ENCODE peak calls at places on chromosomes 6 and 20, in nine cellular contexts. J is NCI-H526; E is left ventricle myocardium inferior; K is ureter; G is naive thymus-derived CD8-positive, alpha-beta T cell; U is A549; M is NAMALWA; Y is COR-L47; L is activated CD4-positive, CD25-positive, alpha-beta regulatory T cell. O is an unnamed sample.

GRCh38 chr6:22921831-22922230 is 352.5 kb downstream of the HDGFL1 start:
- DNase-seq in J (no peak), E (no peak), K (no peak), G (no peak), U (no peak), M (no peak), Y (no peak), L (no peak), O (peak)

GRCh38 chr6:24827162-24827561 is 28.4 kb upstream of the ARMH2 start:
- DNase-seq in J (no peak), E (no peak), K (peak), G (no peak), U (peak), M (no peak), Y (no peak), L (no peak), O (no peak)

GRCh38 chr6:37021356-37022129 is 16.1 kb downstream of the FGD2 start:
- DNase-seq in J (peak), E (no peak), K (no peak), G (peak), U (peak), M (peak), Y (no peak), L (peak), O (peak)

GRCh38 chr20:22940350-22940749 is 94.8 kb upstream of the SSTR4 start:
- DNase-seq in J (no peak), E (no peak), K (no peak), G (no peak), U (no peak), M (no peak), Y (no peak), L (no peak), O (no peak)

GRCh38 chr6:111631018-111631417 is 25.3 kb upstream of the TRAF3IP2 start:
- DNase-seq in J (no peak), E (no peak), K (no peak), G (no peak), U (no peak), M (no peak), Y (no peak), L (no peak), O (no peak)

GRCh38 chr6:1312444-1313363 is 806 bp downstream of the FOXQ1 start:
- DNase-seq in J (peak), E (no peak), K (no peak), G (no peak), U (peak), M (no peak), Y (no peak), L (no peak), O (no peak)

GRCh38 chr6:143596857-143597256 is 80.9 kb upstream of the PHACTR2 start:
- DNase-seq in J (no peak), E (peak), K (no peak), G (no peak), U (no peak), M (no peak), Y (no peak), L (no peak), O (no peak)

GRCh38 chr6:91437295-91437694 is 850.4 kb upstream of the MAP3K7 start:
- DNase-seq in J (no peak), E (no peak), K (no peak), G (no peak), U (no peak), M (no peak), Y (no peak), L (no peak), O (no peak)

GRCh38 chr6:136592930-136593673 is 42.9 kb upstream of the MAP7 start:
- DNase-seq in J (no peak), E (no peak), K (no peak), G (no peak), U (no peak), M (no peak), Y (no peak), L (no peak), O (no peak)

O was measured in dermis microvascular lymphatic vessel endothelial cell.